ENCODE peak calls at places on chromosome 10, in four cellular contexts. A, H, Z and E are unnamed samples.

GRCh38 chr10:108582387-108582786 is 1340.9 kb downstream of the XPNPEP1 start:
- DNase-seq in A (peak), H (no peak), Z (peak), E (peak)

GRCh38 chr10:92677708-92678107 is 12.0 kb upstream of the HHEX start:
- DNase-seq in A (no peak), H (no peak), Z (no peak), E (no peak)

GRCh38 chr10:90162464-90162863 is 461.1 kb downstream of the KIF20B start:
- DNase-seq in A (peak), H (no peak), Z (no peak), E (peak)

GRCh38 chr10:104351067-104351681 is 2.5 kb upstream of the CFAP58 start:
- DNase-seq in A (no peak), H (peak), Z (no peak), E (peak)

GRCh38 chr10:131973160-131973951 is 8.4 kb downstream of the BNIP3 start:
- DNase-seq in A (no peak), H (no peak), Z (no peak), E (no peak)

GRCh38 chr10:133274751-133275682 is 1.7 kb downstream of the ADAM8 start:
- DNase-seq in A (no peak), H (peak), Z (no peak), E (no peak)

GRCh38 chr10:42755591-42756093 is 27.0 kb upstream of the BMS1 start:
- DNase-seq in A (no peak), H (no peak), Z (no peak), E (no peak)

GRCh38 chr10:61110188-61110844 is 166.3 kb upstream of the RHOBTB1 start:
- DNase-seq in A (peak), H (no peak), Z (peak), E (peak)

GRCh38 chr10:6062101-6062771 is at the start of gene IL2RA:
- DNase-seq in A (no peak), H (no peak), Z (no peak), E (no peak)

GRCh38 chr10:129727071-129727470 is 237.0 kb downstream of the EBF3 start:
- DNase-seq in A (no peak), H (no peak), Z (no peak), E (no peak)

GRCh38 chr10:93245772-93246171 is 172.1 kb downstream of the CYP26A1 start:
- DNase-seq in A (peak), H (no peak), Z (no peak), E (no peak)

GRCh38 chr10:92573798-92574544 is at the start of gene IDE:
- DNase-seq in A (peak), H (peak), Z (peak), E (peak)

GRCh38 chr10:112650588-112651030 is 203.6 kb downstream of the VTI1A start:
- DNase-seq in A (peak), H (no peak), Z (no peak), E (no peak)

GRCh38 chr10:84196941-84197340 is 2.6 kb downstream of the CDHR1 start:
- DNase-seq in A (no peak), H (no peak), Z (no peak), E (no peak)

DNA sequence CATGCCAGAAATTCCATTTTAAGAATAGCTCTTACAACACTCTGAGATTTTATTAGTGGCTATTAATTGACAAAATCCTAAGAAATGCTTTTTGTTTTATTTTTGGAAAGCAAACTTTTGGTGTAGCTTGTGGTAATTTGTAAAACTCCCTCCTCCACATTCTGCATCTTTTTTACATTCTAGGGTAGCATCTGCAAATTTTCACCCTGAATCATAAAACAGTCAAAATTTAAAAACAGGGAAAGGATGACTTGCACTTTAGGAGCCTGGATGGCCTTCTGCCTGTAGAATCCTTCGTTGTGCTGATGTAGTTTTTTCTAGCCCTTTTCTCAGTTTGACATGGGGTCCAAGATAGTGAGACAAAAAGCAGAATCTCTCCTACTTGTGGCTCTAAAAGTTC is 316.1 kb downstream of the ADRA2A start:
- DNase-seq in A (no peak), H (no peak), Z (no peak), E (no peak)
- H3K4me3 ChIP-seq in A (no peak), H (no peak), Z (no peak), E (no peak)

GRCh38 chr10:33142290-33142689 is 184.3 kb upstream of the ITGB1 start:
- DNase-seq in A (no peak), H (no peak), Z (no peak), E (no peak)
- TF ChIP-seq CTCF in A (no peak), H (no peak), Z (no peak), E (no peak)

DNA sequence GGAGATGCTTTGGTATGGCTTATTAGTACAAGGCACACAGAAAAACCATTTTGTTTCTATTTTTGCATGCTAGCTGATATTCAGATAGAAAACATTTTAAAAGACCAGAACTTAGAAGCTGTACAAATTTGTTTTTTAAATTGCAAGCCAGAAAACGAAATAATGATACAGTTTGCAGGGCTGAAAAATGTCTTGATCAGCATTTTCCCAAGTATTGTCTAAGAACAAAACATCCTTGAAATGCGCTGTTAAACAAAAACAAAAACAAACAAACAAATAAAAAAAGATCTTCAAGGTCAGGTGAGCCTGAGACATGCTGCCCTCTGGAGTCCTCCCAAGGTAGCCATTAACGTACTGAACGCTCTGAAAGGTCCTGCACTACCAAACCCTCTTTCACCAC is 98.3 kb downstream of the VIM start:
- DNase-seq in A (no peak), H (no peak), Z (no peak), E (no peak)
- H3K4me3 ChIP-seq in A (no peak), H (no peak), Z (no peak), E (no peak)

GRCh38 chr10:70197235-70197952 is 27.1 kb upstream of the SAR1A start:
- DNase-seq in A (no peak), H (no peak), Z (no peak), E (no peak)

GRCh38 chr10:70201105-70201504 is 30.8 kb upstream of the SAR1A start:
- DNase-seq in A (no peak), H (no peak), Z (no peak), E (no peak)

GRCh38 chr10:70193391-70193844 is 23.1 kb upstream of the SAR1A start:
- DNase-seq in A (peak), H (no peak), Z (no peak), E (no peak)

DNA sequence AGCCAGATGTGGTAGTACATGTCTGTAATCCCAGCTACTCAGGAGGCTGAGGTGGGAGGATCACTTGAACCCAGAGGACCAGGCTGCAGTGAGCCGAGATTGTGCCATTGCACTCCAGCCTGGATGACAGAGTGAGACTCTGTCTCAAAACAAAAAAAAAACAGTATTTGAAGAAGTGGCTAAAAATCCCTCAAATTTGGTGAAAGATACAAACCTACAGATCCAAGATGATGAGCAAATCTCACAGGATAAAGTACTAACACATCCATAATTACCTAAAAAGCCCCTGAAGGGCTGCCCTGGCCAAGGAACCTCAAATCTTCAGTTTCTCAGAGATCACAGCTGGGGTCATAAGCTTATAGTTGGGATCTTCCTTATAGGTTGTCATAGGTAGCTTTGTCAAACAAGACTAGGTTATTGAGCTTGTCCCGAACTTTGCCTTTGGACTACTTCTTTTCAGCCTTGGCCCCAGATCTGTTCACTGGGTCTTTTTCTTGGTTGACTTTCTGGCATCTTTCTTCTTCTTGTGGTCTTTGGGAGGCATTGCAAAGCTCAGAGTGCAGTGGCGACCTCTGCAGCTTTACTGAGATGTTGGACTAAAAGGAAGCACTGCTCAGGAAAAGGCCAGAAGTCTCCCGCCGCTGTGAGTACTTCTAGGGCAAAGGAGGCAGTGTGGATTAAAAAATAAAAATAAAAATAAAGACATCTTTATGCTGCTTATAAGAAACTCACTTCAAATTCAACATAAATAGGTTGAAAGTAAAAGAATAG is 28.6 kb upstream of the SAR1A start:
- DNase-seq in A (no peak), H (no peak), Z (no peak), E (no peak)
- TF ChIP-seq CTCF in A (no peak), H (no peak), Z (no peak), E (no peak)

GRCh38 chr10:97278491-97278989 is 13.9 kb downstream of the ARHGAP19 start:
- DNase-seq in A (peak), H (peak), Z (peak), E (peak)

GRCh38 chr10:97277551-97277950 is 14.9 kb downstream of the ARHGAP19 start:
- DNase-seq in A (no peak), H (peak), Z (no peak), E (no peak)

GRCh38 chr10:97270523-97271154 is 21.8 kb downstream of the ARHGAP19 start:
- DNase-seq in A (no peak), H (no peak), Z (no peak), E (peak)

GRCh38 chr10:97273700-97274099 is 18.7 kb downstream of the ARHGAP19 start:
- DNase-seq in A (no peak), H (no peak), Z (no peak), E (no peak)

DNA sequence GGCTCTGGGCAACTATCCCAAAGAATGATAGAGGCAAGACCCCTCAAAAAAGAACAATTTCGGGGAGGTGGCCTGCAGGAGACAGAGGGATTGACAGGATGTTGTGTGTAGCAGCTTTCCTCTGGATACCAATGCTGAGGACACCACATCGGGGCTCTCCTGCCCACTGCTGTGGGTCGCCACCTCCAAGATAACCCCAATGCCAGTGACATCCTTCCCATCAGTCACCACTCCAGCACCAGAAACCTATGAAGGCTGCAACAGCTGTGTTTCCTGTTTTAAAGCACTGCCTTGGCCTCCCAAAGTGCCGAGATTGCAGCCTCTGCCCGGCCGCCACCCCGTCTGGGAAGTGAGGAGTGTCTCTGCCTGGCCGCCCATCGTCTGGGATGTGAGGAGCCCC is 17.6 kb downstream of the ARHGAP19 start:
- DNase-seq in A (no peak), H (peak), Z (no peak), E (no peak)
- H3K4me3 ChIP-seq in A (no peak), H (no peak), Z (no peak), E (no peak)

DNA sequence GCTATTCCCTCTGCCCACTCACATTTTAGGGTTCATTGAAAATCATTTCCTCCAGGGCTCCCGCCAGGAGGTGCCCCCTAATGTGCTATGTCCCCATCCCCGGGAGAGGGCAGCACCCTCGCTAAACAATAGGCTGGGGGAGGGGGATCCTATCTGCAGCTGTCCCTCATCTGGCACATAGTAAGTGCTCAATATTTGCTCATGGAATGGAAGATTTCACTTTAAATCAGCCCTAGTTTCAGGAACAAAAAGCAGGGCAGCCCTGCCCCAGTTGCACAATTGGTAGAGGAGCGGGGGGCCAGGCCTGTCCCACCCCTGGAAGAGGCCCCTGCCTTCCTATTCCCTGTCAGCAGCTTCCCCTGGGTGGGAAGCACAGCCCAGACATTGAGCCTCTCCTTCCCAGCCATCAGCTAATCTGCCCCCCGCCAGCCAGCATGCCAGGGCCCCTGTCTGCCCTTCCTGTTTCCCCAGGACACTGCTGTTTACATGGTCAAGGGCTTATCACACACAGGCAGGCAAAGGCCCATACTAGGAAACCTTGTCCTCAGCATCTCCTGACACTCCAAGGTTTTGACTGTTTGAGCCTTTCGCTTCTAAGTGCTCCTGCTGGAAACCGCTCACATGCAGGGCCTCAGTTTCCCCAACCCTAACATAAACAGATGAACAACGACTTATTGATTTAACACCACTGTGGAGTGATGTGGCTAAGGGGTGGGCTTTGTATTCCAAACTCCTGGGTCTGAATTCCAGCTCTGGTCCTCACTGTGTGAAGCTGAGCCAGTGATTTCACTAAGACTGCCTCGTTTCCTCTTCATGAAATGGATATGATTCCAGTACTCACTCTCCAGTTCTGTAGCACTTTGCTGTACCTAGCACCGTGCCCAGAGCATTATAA is 130.7 kb upstream of the ZMIZ1 start:
- DNase-seq in A (no peak), H (no peak), Z (no peak), E (no peak)
- TF ChIP-seq CTCF in A (no peak), H (peak), Z (peak), E (no peak)